ENCODE peak calls at places on chromosomes 11 and 22, in seven cellular contexts. P is spleen; W is heart left ventricle; I is uterus; T is SK-N-SH; N is H9; J is CD8-positive, alpha-beta T cell. S is an unnamed sample. For H3K4me1, the result is how much of the 10 kb centered on the place peaks cover.

GRCh38 chr11:69640260-69640994 is 529 bp upstream of the CCND1 start:
- DNase-seq in P (peak), W (peak), I (no peak), T (no peak), N (peak), J (no peak), S (peak)

GRCh38 chr11:10322830-10323792 is 18.2 kb downstream of the ADM start:
- DNase-seq in P (no peak), W (no peak), I (peak), T (peak), N (no peak), J (no peak), S (peak)

GRCh38 chr22:31898911-31899310 is 45.4 kb upstream of the YWHAH start:
- DNase-seq in P (peak), W (no peak), I (no peak), T (peak), N (no peak), J (no peak), S (no peak)

GRCh38 chr22:32880906-32881596 is 79.5 kb downstream of the TIMP3 start:
- DNase-seq in P (peak), W (peak), I (peak), T (peak), N (no peak), J (no peak), S (peak)

GRCh38 chr11:117382746-117383145 is 55.1 kb downstream of the CEP164 start:
- DNase-seq in P (no peak), W (no peak), I (no peak), T (no peak), N (no peak), J (no peak), S (no peak)

GRCh38 chr11:79304599-79305212 is 136.1 kb downstream of the TENM4 start:
- DNase-seq in P (no peak), W (no peak), I (no peak), T (no peak), N (no peak), J (no peak), S (no peak)

GRCh38 chr11:34356918-34357645 is 728 bp downstream of the ABTB2 start:
- DNase-seq in P (peak), W (peak), I (peak), T (peak), N (peak), J (peak), S (peak)

GRCh38 chr11:114736806-114737205 is 58.5 kb downstream of the NXPE2 start:
- DNase-seq in P (no peak), W (no peak), I (no peak), T (no peak), N (no peak), J (no peak), S (no peak)

GRCh38 chr11:16242806-16243205 is 113.5 kb downstream of the SOX6 start:
- DNase-seq in P (no peak), W (no peak), I (no peak), T (no peak), N (no peak), J (no peak), S (no peak)

GRCh38 chr22:24285245-24285644 is 14.6 kb downstream of the SPECC1L start:
- DNase-seq in P (no peak), W (no peak), I (no peak), T (no peak), N (no peak), J (no peak), S (no peak)

GRCh38 chr22:41641854-41642253 is 20.8 kb downstream of the XRCC6 start:
- DNase-seq in P (no peak), W (no peak), I (no peak), T (no peak), N (no peak), J (no peak), S (no peak)

GRCh38 chr11:73866586-73866996 is 10.1 kb downstream of the COA4 start:
- DNase-seq in P (no peak), W (peak), I (peak), T (peak), N (no peak), J (no peak), S (no peak)

GRCh38 chr11:46669606-46670243 is 30.7 kb downstream of the ARHGAP1 start:
- DNase-seq in P (no peak), W (peak), I (no peak), T (peak), N (no peak), J (no peak), S (no peak)

GRCh38 chr11:6022954-6023353 is 7.6 kb downstream of the OR56A1 start:
- DNase-seq in P (no peak), W (no peak), I (no peak), T (no peak), N (no peak), J (no peak), S (no peak)

GRCh38 chr22:31095637-31096249 is 11.6 kb downstream of the SELENOM start:
- DNase-seq in P (no peak), W (no peak), I (no peak), T (no peak), N (no peak), J (no peak), S (no peak)

GRCh38 chr22:36359172-36359973 is 28.4 kb downstream of the MYH9 start:
- DNase-seq in P (no peak), W (peak), I (no peak), T (no peak), N (no peak), J (no peak), S (peak)

GRCh38 chr22:25083414-25084166 is 116.1 kb upstream of the CRYBB3 start:
- DNase-seq in P (no peak), W (no peak), I (no peak), T (peak), N (no peak), J (no peak), S (no peak)

GRCh38 chr11:95977534-95978174 is 53.7 kb upstream of the MTMR2 start:
- DNase-seq in P (no peak), W (no peak), I (no peak), T (no peak), N (no peak), J (no peak), S (no peak)

GRCh38 chr22:25023879-25024278 is 71.4 kb downstream of the KIAA1671 start:
- DNase-seq in P (no peak), W (no peak), I (no peak), T (no peak), N (no peak), J (no peak), S (no peak)

GRCh38 chr11:112656772-112657428 is 304.3 kb upstream of the NCAM1 start:
- DNase-seq in P (no peak), W (no peak), I (no peak), T (no peak), N (no peak), J (no peak), S (no peak)

GRCh38 chr11:128453444-128454336 is 133.7 kb downstream of the ETS1 start:
- DNase-seq in P (no peak), W (peak), I (peak), T (no peak), N (no peak), J (no peak), S (peak)

GRCh38 chr11:112778091-112778889 is 182.9 kb upstream of the NCAM1 start:
- DNase-seq in P (no peak), W (no peak), I (no peak), T (peak), N (no peak), J (no peak), S (no peak)

GRCh38 chr11:109864161-109864661 is 229.0 kb upstream of the ZC3H12C start:
- DNase-seq in P (no peak), W (no peak), I (no peak), T (no peak), N (no peak), J (no peak), S (no peak)

GRCh38 chr11:16891170-16891569 is 123.0 kb downstream of the PLEKHA7 start:
- DNase-seq in P (no peak), W (no peak), I (no peak), T (no peak), N (no peak), J (no peak), S (no peak)

GRCh38 chr22:28043269-28043668 is 124.2 kb upstream of the PITPNB start:
- DNase-seq in P (no peak), W (no peak), I (no peak), T (peak), N (no peak), J (no peak), S (no peak)

GRCh38 chr11:27711725-27712124 is 11.5 kb upstream of the BDNF start:
- DNase-seq in P (no peak), W (no peak), I (no peak), T (no peak), N (no peak), J (no peak), S (no peak)

GRCh38 chr11:117185739-117186430 is 7.3 kb downstream of the SIDT2 start:
- DNase-seq in P (peak), W (peak), I (no peak), T (no peak), N (no peak), J (no peak), S (no peak)

GRCh38 chr22:47663615-47664605 is 901.5 kb downstream of the TBC1D22A start:
- DNase-seq in P (no peak), W (no peak), I (no peak), T (no peak), N (no peak), J (no peak), S (no peak)

GRCh38 chr11:82239498-82239897 is 494.2 kb downstream of the FAM181B start:
- DNase-seq in P (no peak), W (no peak), I (no peak), T (no peak), N (no peak), J (no peak), S (no peak)

GRCh38 chr11:94134651-94135512 is 6.2 kb downstream of the PANX1 start:
- DNase-seq in P (no peak), W (peak), I (peak), T (no peak), N (no peak), J (no peak), S (peak)
- H3K4me1 ChIP-seq in P (under half), W (half or more), I (under half), T (half or more), N (under half), J (under half), S (under half)

DNA sequence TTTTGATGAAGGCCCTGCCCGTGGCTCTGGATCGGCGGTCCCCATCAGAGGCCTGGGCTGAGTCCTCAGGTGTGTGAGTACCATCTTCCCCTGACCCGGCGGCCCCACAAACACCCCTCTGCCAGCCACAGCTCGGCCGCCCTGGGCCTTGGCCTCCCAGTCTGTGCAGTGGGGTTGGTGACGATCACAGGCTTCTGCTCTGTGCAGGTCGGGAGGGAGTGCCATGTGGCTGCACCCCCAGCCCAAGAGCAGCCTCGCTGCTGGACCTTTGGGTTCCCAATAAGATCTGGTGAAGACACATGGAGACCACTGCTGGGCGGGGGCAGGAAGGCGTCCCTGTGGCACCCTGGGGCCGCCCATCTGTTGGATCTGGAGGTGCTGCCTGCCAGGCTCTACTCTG is 47.1 kb upstream of the PPARA start:
- DNase-seq in P (no peak), W (no peak), I (no peak), T (no peak), N (no peak), J (no peak), S (no peak)
- TF ChIP-seq CTCF in P (no peak), W (no peak), I (no peak), T (no peak), N (no peak), J (no peak), S (no peak)

GRCh38 chr11:61153593-61154090 is 7.6 kb downstream of the VPS37C start:
- DNase-seq in P (no peak), W (no peak), I (no peak), T (no peak), N (no peak), J (no peak), S (no peak)
- H3K4me1 ChIP-seq in P (under half), W (half or more), I (under half), T (under half), N (under half), J (under half), S (under half)

DNA sequence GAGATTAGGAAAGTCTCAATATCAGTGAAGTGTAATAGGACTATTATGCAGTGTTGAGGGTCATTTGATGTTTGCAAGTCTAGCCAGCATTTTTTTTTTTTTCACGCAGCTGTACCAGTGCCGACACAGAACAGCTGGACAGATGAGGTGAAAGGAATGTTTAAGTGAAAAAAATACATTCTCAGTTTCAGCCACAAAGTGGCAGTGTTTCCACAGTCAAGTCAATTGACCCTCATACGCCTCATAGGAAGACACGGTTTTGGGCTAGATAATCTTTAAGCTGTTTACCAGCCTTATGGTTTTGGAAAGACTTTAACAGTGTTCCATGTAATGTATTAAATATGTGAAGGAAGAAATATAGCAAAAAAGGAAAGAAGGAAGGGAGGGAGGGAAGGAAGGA is 349.9 kb upstream of the ANO3 start:
- DNase-seq in P (no peak), W (no peak), I (no peak), T (peak), N (no peak), J (no peak), S (no peak)
- TF ChIP-seq CTCF in P (no peak), W (peak), I (peak), T (peak), N (peak), J (no peak), S (peak)

GRCh38 chr11:29334781-29335140 is 682.1 kb downstream of the KCNA4 start:
- DNase-seq in P (no peak), W (no peak), I (no peak), T (no peak), N (no peak), J (no peak), S (no peak)

GRCh38 chr11:29336727-29337212 is 680.1 kb downstream of the KCNA4 start:
- DNase-seq in P (no peak), W (no peak), I (no peak), T (no peak), N (no peak), J (no peak), S (no peak)

GRCh38 chr11:29328961-29329441 is 687.8 kb downstream of the KCNA4 start:
- DNase-seq in P (no peak), W (no peak), I (no peak), T (peak), N (no peak), J (no peak), S (no peak)

GRCh38 chr11:29333993-29334780 is 682.6 kb downstream of the KCNA4 start:
- DNase-seq in P (no peak), W (no peak), I (no peak), T (peak), N (peak), J (no peak), S (no peak)
- H3K4me1 ChIP-seq in P (under half), W (under half), I (under half), T (under half), N (under half), J (under half), S (under half)

DNA sequence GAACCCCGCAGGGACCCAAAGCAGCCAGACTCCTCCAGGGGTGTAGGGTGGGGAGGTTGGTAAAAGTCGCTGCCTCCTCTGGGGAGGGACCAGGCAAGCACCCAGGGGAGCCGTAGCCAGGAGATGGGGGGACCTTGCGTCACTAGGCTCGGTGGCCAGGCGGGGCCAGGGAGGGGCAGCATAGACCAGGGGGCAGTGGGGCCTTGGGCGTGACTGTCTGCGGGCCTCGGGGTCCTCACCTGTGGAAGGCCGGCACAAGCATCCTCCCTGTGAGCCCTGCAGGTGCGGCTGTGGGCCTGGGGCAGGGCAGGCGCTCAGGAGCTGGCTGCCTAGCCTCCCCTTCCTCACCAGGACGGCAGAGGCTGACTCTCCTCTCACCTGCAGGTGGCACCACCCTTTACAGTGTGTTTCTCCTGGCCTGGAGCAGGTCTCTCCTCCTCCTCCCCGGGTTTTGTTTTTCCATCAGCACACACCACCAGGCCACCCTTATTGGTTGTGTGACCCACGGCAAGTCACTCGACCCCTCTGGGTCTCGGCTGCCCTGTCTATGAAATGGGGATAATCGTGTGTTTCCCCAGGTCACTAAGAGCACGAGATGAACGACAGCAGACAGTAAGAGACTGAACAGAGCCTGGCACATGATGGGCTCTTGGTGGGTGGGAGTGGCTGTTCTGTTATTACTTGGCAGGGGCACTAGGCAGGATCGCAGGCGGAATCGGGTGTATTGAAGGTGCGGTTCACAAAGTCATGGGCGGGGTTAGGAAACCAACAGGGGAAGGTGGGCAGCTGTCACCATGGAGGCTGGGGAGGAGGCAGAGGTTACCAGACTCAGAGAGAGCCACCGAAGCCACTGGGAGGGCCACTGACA is 52.7 kb downstream of the FLRT1 start:
- DNase-seq in P (no peak), W (no peak), I (no peak), T (no peak), N (peak), J (no peak), S (peak)
- TF ChIP-seq CTCF in P (no peak), W (no peak), I (no peak), T (peak), N (peak), J (no peak), S (peak)

GRCh38 chr11:1838077-1838425 is 730 bp upstream of the TNNI2 start:
- DNase-seq in P (no peak), W (no peak), I (no peak), T (no peak), N (no peak), J (no peak), S (no peak)
- H3K4me1 ChIP-seq in P (under half), W (under half), I (under half), T (under half), N (under half), J (under half), S (under half)

GRCh38 chr22:17119481-17120202 is 1.5 kb downstream of the TMEM121B start:
- DNase-seq in P (peak), W (no peak), I (no peak), T (peak), N (peak), J (no peak), S (no peak)
- TF ChIP-seq CTCF in P (no peak), W (peak), I (no peak), T (peak), N (peak), J (no peak), S (no peak)

GRCh38 chr11:18324381-18324780 is 2.0 kb downstream of the GTF2H1 start:
- DNase-seq in P (no peak), W (no peak), I (no peak), T (no peak), N (no peak), J (no peak), S (no peak)
- H3K4me1 ChIP-seq in P (under half), W (half or more), I (under half), T (under half), N (under half), J (half or more), S (under half)

S was measured in thyroid gland.